ENCODE peak calls at places on chromosomes 4 and X, in seven cellular contexts. L, M, P, S, Y, Z and W are unnamed samples.

GRCh38 chr4:122480023-122480422 is 23.5 kb upstream of the IL2 start:
- DNase-seq in M (no peak), S (no peak), P (no peak), Y (no peak), L (peak), Z (peak), W (no peak)

GRCh38 chrX:63250253-63250868 is 100.8 kb downstream of the SPIN4 start:
- DNase-seq in S (no peak), L (peak), Z (peak), P (peak), M (peak), Y (peak), W (peak)

GRCh38 chr4:118948545-118949144 is 60.0 kb downstream of the SYNPO2 start:
- DNase-seq in P (no peak), L (no peak), S (no peak), Z (peak), M (no peak), Y (no peak), W (no peak)

GRCh38 chr4:71270901-71271300 is 67.9 kb upstream of the SLC4A4 start:
- DNase-seq in P (peak), S (no peak), Z (peak), Y (no peak), M (no peak), L (no peak), W (peak)

GRCh38 chr4:106652095-106652494 is 283.5 kb upstream of the GIMD1 start:
- DNase-seq in L (peak), S (no peak), P (no peak), M (no peak), Y (no peak), Z (no peak), W (no peak)

GRCh38 chr4:55635760-55636621 is at the start of gene NMU:
- DNase-seq in P (no peak), Z (peak), L (no peak), S (peak), Y (peak), M (peak), W (peak)

GRCh38 chrX:11733614-11734013 is 24.4 kb upstream of the MSL3 start:
- DNase-seq in M (no peak), Z (no peak), L (no peak), Y (no peak), P (no peak), S (no peak), W (no peak)

GRCh38 chrX:12970691-12971202 is 4.2 kb upstream of the TMSB4X start:
- DNase-seq in S (no peak), Y (peak), M (no peak), L (peak), Z (no peak), P (no peak), W (no peak)

GRCh38 chr4:133157460-133158160 is 8.5 kb downstream of the PCDH10 start:
- DNase-seq in P (no peak), M (no peak), S (no peak), Z (no peak), Y (no peak), L (no peak), W (no peak)

GRCh38 chr4:3402409-3403103 is 39.2 kb upstream of the HGFAC start:
- DNase-seq in P (no peak), S (no peak), Z (peak), Y (no peak), L (peak), M (no peak), W (no peak)

GRCh38 chr4:73446336-73446938 is 10.4 kb downstream of the AFP start:
- DNase-seq in P (peak), L (peak), M (no peak), Z (peak), Y (peak), S (no peak), W (no peak)

GRCh38 chr4:37054670-37055069 is 189.9 kb upstream of the NWD2 start:
- DNase-seq in Y (peak), M (no peak), S (no peak), L (no peak), Z (no peak), P (no peak), W (no peak)

GRCh38 chrX:300334-300733 is 18.3 kb downstream of the GTPBP6 start:
- DNase-seq in M (no peak), P (no peak), Y (no peak), Z (no peak), S (no peak), L (no peak), W (no peak)

GRCh38 chrX:139192386-139192961 is 338.1 kb upstream of the F9 start:
- DNase-seq in Z (peak), L (peak), S (no peak), P (no peak), Y (no peak), M (no peak), W (no peak)

GRCh38 chr4:109631709-109632108 is 71.5 kb downstream of the CASP6 start:
- DNase-seq in M (no peak), L (no peak), S (no peak), P (no peak), Z (no peak), Y (no peak), W (no peak)

GRCh38 chr4:105050896-105051295 is 95.8 kb upstream of the TET2 start:
- DNase-seq in L (peak), M (no peak), S (no peak), P (no peak), Y (no peak), Z (peak), W (no peak)

GRCh38 chr4:54233128-54233696 is 4.1 kb downstream of the PDGFRA start:
- DNase-seq in P (peak), S (peak), M (peak), Y (peak), L (peak), Z (peak), W (peak)

GRCh38 chr4:2290974-2291704 is 29.2 kb upstream of the MXD4 start:
- DNase-seq in L (no peak), Y (no peak), P (peak), S (peak), Z (no peak), M (no peak), W (peak)

GRCh38 chrX:19462879-19463278 is 52.4 kb downstream of the MAP3K15 start:
- DNase-seq in P (no peak), Z (no peak), S (no peak), L (no peak), M (no peak), Y (no peak), W (no peak)

GRCh38 chrX:39759526-39760224 is 338.1 kb downstream of the BCOR start:
- DNase-seq in P (no peak), S (no peak), L (peak), Y (peak), Z (no peak), M (no peak), W (no peak)